ENCODE peak calls at places on chromosomes 3 and 15, in six cellular contexts. C is lower leg skin, F is brain microvascular endothelial cell, D is tibial nerve, Z is GM12865, S is AG04450. Y is an unnamed sample.
A peak's percentile ranks its signal among the peaks of the same experiment; 100 is the strongest.

GRCh38 chr3:195226900-195227447 is 44.0 kb downstream of the XXYLT1 start:
- DNase-seq in D (no peak), S (no peak), Z (no peak), F (no peak), C (peak; percentile 81), Y (no peak)

GRCh38 chr3:4994823-4995499 is 15.7 kb downstream of the BHLHE40 start:
- DNase-seq in F (peak; percentile 94), D (peak; percentile 54), C (peak; percentile 95), S (no peak), Z (peak; percentile 75), Y (peak; percentile 84)

GRCh38 chr15:40249477-40250303 is 10.8 kb downstream of the PAK6 start:
- DNase-seq in C (peak; percentile 83), F (no peak), D (no peak), S (no peak), Z (no peak), Y (peak; percentile 41)

GRCh38 chr3:57972421-57973111 is 35.7 kb upstream of the FLNB start:
- DNase-seq in D (no peak), Z (no peak), F (no peak), C (no peak), S (no peak), Y (no peak)

GRCh38 chr3:61269460-61269859 is 18.2 kb upstream of the FHIT start:
- DNase-seq in C (no peak), S (no peak), D (no peak), Z (no peak), F (no peak), Y (no peak)

GRCh38 chr3:23750573-23751484 is 54.9 kb upstream of the UBE2E1 start:
- DNase-seq in F (no peak), S (no peak), D (no peak), Z (no peak), C (no peak), Y (no peak)

GRCh38 chr3:13261104-13261800 is 158.9 kb downstream of the NUP210 start:
- DNase-seq in Z (no peak), S (no peak), F (no peak), C (no peak), D (no peak), Y (no peak)

GRCh38 chr3:98680723-98681122 is 82.4 kb upstream of the ST3GAL6 start:
- DNase-seq in C (no peak), D (no peak), Z (no peak), S (no peak), F (no peak), Y (no peak)

GRCh38 chr15:88636039-88636438 is 2.8 kb upstream of the ISG20 start:
- DNase-seq in C (no peak), F (no peak), S (no peak), D (no peak), Z (no peak), Y (no peak)

GRCh38 chr3:140630866-140631265 is 47.0 kb upstream of the TRIM42 start:
- DNase-seq in S (no peak), Z (no peak), D (no peak), F (peak; percentile 41), C (no peak), Y (peak; percentile 11)

DNA sequence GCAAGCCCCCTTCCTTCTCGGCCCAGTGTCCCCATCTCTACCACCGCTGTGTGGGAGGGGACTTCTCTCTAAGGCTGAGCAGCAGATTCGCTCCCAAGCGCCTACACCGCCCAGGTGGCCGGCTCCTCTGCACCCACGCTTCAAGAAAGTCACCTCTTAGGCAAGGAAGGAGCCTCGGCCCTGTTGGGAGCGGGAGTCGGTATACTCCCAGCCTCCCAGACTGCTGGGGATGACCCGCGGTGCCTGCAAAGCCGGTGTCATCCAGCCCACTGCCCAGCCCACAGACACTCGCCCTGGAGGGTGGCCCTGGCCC is 527 bp downstream of the CHRNB4 start:
- DNase-seq in Z (no peak), C (no peak), D (no peak), F (no peak), S (no peak), Y (no peak)
- H3K4me3 ChIP-seq in Z (peak overlapping the region; percentile 38), C (no peak overlapping the region), D (no peak overlapping the region), F (peak overlapping the region; percentile 46), S (no peak overlapping the region), Y (no peak overlapping the region)

GRCh38 chr3:46214751-46215352 is 6.7 kb upstream of the CCR1 start:
- DNase-seq in S (no peak), C (no peak), Z (peak; percentile 56), D (no peak), F (no peak), Y (no peak)
- TF ChIP-seq CTCF in S (peak; percentile 20), C (no peak), Z (peak; percentile 61), D (no peak), F (peak; percentile 62), Y (no peak)

DNA sequence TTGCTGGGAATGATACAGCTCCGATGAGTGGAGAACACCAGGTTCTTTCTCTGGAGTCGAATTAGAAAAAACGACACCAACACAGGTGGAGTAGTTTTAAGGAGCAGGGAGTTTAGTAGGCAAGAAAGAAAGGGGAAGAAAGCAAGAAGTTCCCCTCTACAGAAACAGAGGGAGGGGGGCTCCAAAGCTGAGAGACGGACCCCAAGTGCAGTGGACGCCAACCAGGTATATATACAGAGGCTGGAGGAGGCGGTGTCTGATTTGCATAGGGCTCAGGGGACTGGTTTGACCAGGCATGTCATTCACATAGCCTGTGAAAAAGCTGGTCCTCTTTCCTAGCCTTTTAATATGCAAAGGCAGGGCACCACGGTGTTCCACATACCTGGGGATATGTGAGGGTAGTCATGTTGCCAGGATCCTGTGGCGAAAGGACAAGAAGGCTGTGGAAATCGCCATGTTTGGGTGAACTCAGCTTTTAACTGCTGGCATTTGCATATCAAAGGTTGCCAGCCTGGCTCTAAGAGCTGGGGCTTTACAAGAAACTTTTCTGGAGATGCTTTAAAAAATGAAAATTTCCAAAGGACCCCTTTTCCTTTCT is 887.4 kb upstream of the EPHA6 start:
- DNase-seq in F (no peak), C (no peak), Z (no peak), S (no peak), D (no peak), Y (no peak)
- H3K4me3 ChIP-seq in F (no peak overlapping the region), C (no peak overlapping the region), Z (no peak overlapping the region), S (no peak overlapping the region), D (no peak overlapping the region), Y (no peak overlapping the region)

DNA sequence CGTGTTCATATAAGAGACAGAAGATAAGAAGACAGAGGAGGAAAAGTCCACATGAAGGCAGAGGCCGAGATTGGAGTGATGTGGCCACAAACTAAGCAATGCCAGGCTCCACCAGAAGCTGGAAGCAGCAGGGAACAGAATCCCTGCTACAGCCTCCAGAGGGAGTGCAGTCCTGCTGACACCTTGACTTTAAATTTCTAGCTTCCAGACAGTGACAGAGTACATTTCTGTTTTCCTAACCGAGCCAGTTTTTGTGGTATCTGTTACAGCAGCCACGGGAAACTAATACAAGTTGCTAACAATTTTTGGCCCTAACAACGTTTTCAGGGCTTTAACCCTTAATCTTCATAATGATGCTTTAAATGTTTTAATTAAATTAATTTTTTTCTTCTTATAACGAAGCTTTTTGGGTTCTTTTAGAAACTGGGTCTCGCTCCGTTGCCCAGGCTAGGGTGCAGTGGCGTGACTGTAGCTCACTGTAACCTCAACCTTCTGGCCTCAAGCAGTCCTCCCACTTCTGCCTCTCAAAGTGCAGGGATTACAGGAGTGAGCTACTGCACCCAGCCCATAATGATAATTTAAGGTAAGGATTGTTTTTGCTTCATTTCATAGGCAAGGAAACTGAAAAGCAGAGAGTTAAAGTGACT is 202.3 kb upstream of the PROK2 start:
- DNase-seq in S (no peak), Z (no peak), F (peak; percentile 9), D (no peak), C (no peak), Y (peak; percentile 27)
- TF ChIP-seq CTCF in S (peak; percentile 48), Z (peak; percentile 9), F (peak; percentile 74), D (no peak), C (no peak), Y (peak; percentile 42)

GRCh38 chr3:87088984-87089841 is 98.3 kb upstream of the VGLL3 start:
- DNase-seq in F (peak; percentile 46), D (peak; percentile 46), S (peak; percentile 46), C (peak; percentile 89), Z (peak; percentile 39), Y (peak; percentile 86)
- H3K4me3 ChIP-seq in F (peak overlapping the region; percentile 59), D (peak overlapping the region; percentile 46), S (peak overlapping the region; percentile 62), C (peak overlapping the region; percentile 38), Z (peak overlapping the region; percentile 64), Y (peak overlapping the region; percentile 70)

Y was measured in fibroblast of the aortic adventitia.